ENCODE peak calls at places on chromosomes 1 and 21, in ten cellular contexts. Y is fibroblast of lung, H is neural progenitor cell, T is mammary epithelial cell, Q is OCI-LY7, L is GM23338, Z is astrocyte, S is HCT116, R is H9, O is IMR-90. U is an unnamed sample.

GRCh38 chr1:59692591-59692990 is 122.2 kb upstream of the HOOK1 start:
- DNase-seq in Y (peak), H (no peak), T (no peak), Q (no peak), L (no peak), Z (peak), S (no peak), R (no peak), O (peak), U (no peak)

GRCh38 chr1:110800079-110800478 is 72.9 kb upstream of the CD53 start:
- DNase-seq in Y (no peak), H (no peak), T (no peak), Q (no peak), L (no peak), Z (no peak), S (no peak), R (no peak), O (no peak), U (no peak)

GRCh38 chr21:45506836-45507522 is 35.3 kb downstream of the SLC19A1 start:
- DNase-seq in Y (no peak), H (no peak), T (no peak), Q (no peak), L (no peak), Z (no peak), S (no peak), R (no peak), O (no peak), U (no peak)

GRCh38 chr1:178263341-178263740 is 169.4 kb downstream of the RASAL2 start:
- DNase-seq in Y (peak), H (no peak), T (no peak), Q (no peak), L (no peak), Z (peak), S (no peak), R (no peak), O (peak), U (no peak)

GRCh38 chr1:5717031-5717682 is 275.1 kb downstream of the NPHP4 start:
- DNase-seq in Y (no peak), H (no peak), T (no peak), Q (peak), L (no peak), Z (no peak), S (no peak), R (no peak), O (no peak), U (no peak)

GRCh38 chr1:31725777-31726535 is 22.1 kb upstream of the COL16A1 start:
- DNase-seq in Y (peak), H (no peak), T (no peak), Q (peak), L (no peak), Z (no peak), S (no peak), R (no peak), O (no peak), U (no peak)

GRCh38 chr1:59427155-59427554 is 130.3 kb downstream of the FGGY start:
- DNase-seq in Y (peak), H (no peak), T (peak), Q (no peak), L (no peak), Z (peak), S (peak), R (no peak), O (peak), U (peak)

GRCh38 chr1:109771712-109772657 is 8.3 kb upstream of the EPS8L3 start:
- DNase-seq in Y (no peak), H (no peak), T (no peak), Q (no peak), L (no peak), Z (no peak), S (no peak), R (no peak), O (no peak), U (no peak)

GRCh38 chr1:32984090-32984828 is 19.6 kb upstream of the RNF19B start:
- DNase-seq in Y (peak), H (no peak), T (no peak), Q (no peak), L (peak), Z (no peak), S (no peak), R (peak), O (peak), U (no peak)

GRCh38 chr1:18583326-18583941 is 47.2 kb upstream of the PAX7 start:
- DNase-seq in Y (no peak), H (no peak), T (no peak), Q (no peak), L (no peak), Z (no peak), S (no peak), R (no peak), O (no peak), U (no peak)

GRCh38 chr1:82515650-82516049 is 714.9 kb downstream of the ADGRL2 start:
- DNase-seq in Y (no peak), H (no peak), T (no peak), Q (no peak), L (no peak), Z (no peak), S (no peak), R (no peak), O (no peak), U (no peak)

GRCh38 chr1:190019717-190020116 is 457.9 kb downstream of the BRINP3 start:
- DNase-seq in Y (no peak), H (no peak), T (no peak), Q (no peak), L (no peak), Z (no peak), S (no peak), R (no peak), O (no peak), U (peak)

GRCh38 chr1:76576876-76577817 is 290.1 kb upstream of the ST6GALNAC5 start:
- DNase-seq in Y (no peak), H (no peak), T (no peak), Q (no peak), L (no peak), Z (no peak), S (no peak), R (no peak), O (no peak), U (no peak)

GRCh38 chr1:151196292-151196800 is 2.0 kb upstream of the PIP5K1A start:
- DNase-seq in Y (peak), H (peak), T (peak), Q (peak), L (peak), Z (peak), S (peak), R (peak), O (peak), U (peak)

GRCh38 chr1:168218647-168219046 is 7.2 kb upstream of the SFT2D2 start:
- DNase-seq in Y (no peak), H (no peak), T (no peak), Q (no peak), L (no peak), Z (no peak), S (no peak), R (no peak), O (no peak), U (no peak)

GRCh38 chr1:201359873-201360210 is 17.6 kb downstream of the TNNT2 start:
- DNase-seq in Y (no peak), H (no peak), T (no peak), Q (no peak), L (no peak), Z (no peak), S (no peak), R (no peak), O (no peak), U (no peak)

GRCh38 chr1:53598956-53599355 is 139.8 kb downstream of the DMRTB1 start:
- DNase-seq in Y (no peak), H (no peak), T (no peak), Q (no peak), L (no peak), Z (no peak), S (no peak), R (no peak), O (no peak), U (no peak)
- H3K4me2 ChIP-seq in Y (no peak), H (no peak), T (no peak), Q (no peak), L (no peak), Z (no peak), S (no peak), R (no peak), O (no peak), U (no peak)

DNA sequence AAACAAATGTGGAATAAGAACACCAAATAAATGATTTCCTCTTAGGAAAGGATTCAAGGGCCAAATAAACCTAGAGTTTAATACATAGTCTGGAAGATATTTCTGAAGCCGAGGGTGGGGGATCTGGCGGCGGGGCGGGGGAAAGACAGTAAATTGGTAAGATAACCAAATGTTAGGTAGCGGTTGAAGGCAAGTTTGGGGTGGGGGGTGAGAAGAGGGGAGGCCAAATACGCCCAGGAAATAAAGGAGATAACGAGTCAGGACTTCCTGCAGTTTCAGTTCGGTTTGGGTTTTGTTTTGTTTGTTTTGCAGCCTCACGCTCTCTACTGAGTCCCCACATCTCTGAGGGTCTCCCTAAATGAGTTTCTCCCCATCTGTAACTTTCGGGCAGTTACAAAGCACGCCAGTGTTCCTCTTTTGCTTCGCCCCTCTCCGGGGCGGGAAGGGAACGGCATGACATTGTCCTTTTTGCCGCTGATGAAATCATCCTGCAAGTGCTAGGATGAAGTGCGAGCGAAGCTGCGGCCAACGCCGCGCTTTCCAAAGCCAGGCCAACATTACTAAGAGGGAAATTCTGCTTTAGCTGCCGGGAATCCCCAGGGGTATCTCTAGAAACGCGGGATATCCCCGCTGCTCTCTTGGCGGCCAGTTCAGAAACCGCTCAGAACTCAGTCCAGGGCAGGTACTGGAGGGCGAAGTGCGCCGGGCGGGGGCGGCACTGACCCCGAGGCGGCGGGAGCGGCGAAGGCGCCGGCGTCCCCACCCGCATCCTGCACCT is 811 bp downstream of the NIBAN1 start:
- DNase-seq in Y (peak), H (peak), T (peak), Q (no peak), L (peak), Z (peak), S (no peak), R (peak), O (peak), U (no peak)
- TF ChIP-seq CTCF in Y (no peak), H (no peak), T (no peak), Q (no peak), L (peak), Z (no peak), S (no peak), R (no peak), O (no peak), U (no peak)

GRCh38 chr1:11735854-11736745 is at the start of gene AGTRAP:
- DNase-seq in Y (peak), H (peak), T (peak), Q (peak), L (peak), Z (peak), S (peak), R (peak), O (peak), U (peak)

GRCh38 chr1:11735531-11735853 is 444 bp upstream of the AGTRAP start:
- DNase-seq in Y (no peak), H (no peak), T (no peak), Q (no peak), L (no peak), Z (no peak), S (no peak), R (no peak), O (no peak), U (no peak)

GRCh38 chr1:11738783-11739182 is 2.8 kb downstream of the AGTRAP start:
- DNase-seq in Y (no peak), H (no peak), T (no peak), Q (no peak), L (no peak), Z (no peak), S (no peak), R (no peak), O (no peak), U (no peak)

GRCh38 chr1:11738096-11738495 is 2.2 kb downstream of the AGTRAP start:
- DNase-seq in Y (no peak), H (no peak), T (no peak), Q (no peak), L (no peak), Z (no peak), S (no peak), R (no peak), O (no peak), U (no peak)

GRCh38 chr1:11736746-11737639 is 1.1 kb downstream of the AGTRAP start:
- DNase-seq in Y (peak), H (peak), T (peak), Q (peak), L (peak), Z (peak), S (no peak), R (peak), O (peak), U (peak)
- H3K4me2 ChIP-seq in Y (peak), H (peak), T (peak), Q (peak), L (peak), Z (peak), S (peak), R (peak), O (peak), U (peak)

GRCh38 chr21:28856588-28857250 is 136.0 kb downstream of the LTN1 start:
- DNase-seq in Y (no peak), H (peak), T (no peak), Q (no peak), L (peak), Z (no peak), S (no peak), R (peak), O (no peak), U (no peak)

DNA sequence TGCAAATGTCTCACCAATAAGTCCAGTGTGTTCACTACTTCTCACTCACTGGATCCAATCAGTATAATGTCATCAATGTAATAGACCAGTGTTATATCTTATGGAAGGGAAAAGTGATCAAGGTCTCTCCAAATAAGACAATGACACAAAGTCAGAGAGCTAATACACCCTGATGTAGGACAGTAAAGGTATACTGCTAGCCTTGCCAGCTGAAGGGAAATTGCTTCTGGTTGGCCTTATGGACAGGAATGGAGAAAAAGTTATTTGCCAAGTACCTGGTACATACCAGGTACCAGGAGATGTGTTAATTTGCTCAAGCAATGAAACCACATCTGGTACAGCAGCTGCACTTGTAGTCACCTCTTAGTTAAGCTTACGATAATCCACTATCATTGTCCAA is 141.0 kb downstream of the LTN1 start:
- DNase-seq in Y (no peak), H (no peak), T (no peak), Q (no peak), L (no peak), Z (no peak), S (no peak), R (no peak), O (no peak), U (no peak)
- TF ChIP-seq CTCF in Y (no peak), H (no peak), T (no peak), Q (no peak), L (no peak), Z (no peak), S (no peak), R (no peak), O (no peak), U (no peak)

U was measured in PC-9.